ENCODE peak calls at places on chromosomes 11 and 22, in four cellular contexts. One of them, this sample, is unnamed.

GRCh38 chr11:20042717-20043392 is 117.4 kb downstream of the DBX1 start:
- DNase-seq in HuH-7.5: no peak
- DNase-seq in stimulated activated CD4-positive, alpha-beta T cell treated with anti-CD3 and anti-CD28 coated beads, Interleukin-2, amount 100 ng/mL, for 48 hours: no peak
- DNase-seq in activated gamma-delta T cell: no peak
- DNase-seq in this sample: no peak

GRCh38 chr11:73200256-73200655 is 17.8 kb upstream of the P2RY2 start:
- DNase-seq in activated gamma-delta T cell: no peak
- DNase-seq in HuH-7.5: no peak
- DNase-seq in stimulated activated CD4-positive, alpha-beta T cell treated with anti-CD3 and anti-CD28 coated beads, Interleukin-2, amount 100 ng/mL, for 48 hours: no peak
- DNase-seq in this sample: no peak

GRCh38 chr11:77865805-77866204 is 44.9 kb downstream of the AAMDC start:
- DNase-seq in HuH-7.5: no peak
- DNase-seq in activated gamma-delta T cell: no peak
- DNase-seq in stimulated activated CD4-positive, alpha-beta T cell treated with anti-CD3 and anti-CD28 coated beads, Interleukin-2, amount 100 ng/mL, for 48 hours: no peak
- DNase-seq in this sample: no peak

GRCh38 chr11:62732830-62733229 is 4.5 kb downstream of the TTC9C start:
- DNase-seq in stimulated activated CD4-positive, alpha-beta T cell treated with anti-CD3 and anti-CD28 coated beads, Interleukin-2, amount 100 ng/mL, for 48 hours: no peak
- DNase-seq in HuH-7.5: no peak
- DNase-seq in activated gamma-delta T cell: no peak
- DNase-seq in this sample: no peak

GRCh38 chr11:116990061-116990473 is 108.2 kb downstream of the SIK3 start:
- DNase-seq in HuH-7.5: peak
- DNase-seq in stimulated activated CD4-positive, alpha-beta T cell treated with anti-CD3 and anti-CD28 coated beads, Interleukin-2, amount 100 ng/mL, for 48 hours: no peak
- DNase-seq in activated gamma-delta T cell: no peak
- DNase-seq in this sample: peak

GRCh38 chr22:22403771-22404170 is 104.8 kb downstream of the ZNF280B start:
- DNase-seq in HuH-7.5: no peak
- DNase-seq in activated gamma-delta T cell: no peak
- DNase-seq in stimulated activated CD4-positive, alpha-beta T cell treated with anti-CD3 and anti-CD28 coated beads, Interleukin-2, amount 100 ng/mL, for 48 hours: no peak
- DNase-seq in this sample: no peak

GRCh38 chr11:116062526-116063171 is 558.4 kb upstream of the CADM1 start:
- DNase-seq in activated gamma-delta T cell: no peak
- DNase-seq in stimulated activated CD4-positive, alpha-beta T cell treated with anti-CD3 and anti-CD28 coated beads, Interleukin-2, amount 100 ng/mL, for 48 hours: no peak
- DNase-seq in HuH-7.5: no peak
- DNase-seq in this sample: no peak

GRCh38 chr11:45087301-45087700 is 59.1 kb upstream of the PRDM11 start:
- DNase-seq in activated gamma-delta T cell: no peak
- DNase-seq in HuH-7.5: no peak
- DNase-seq in stimulated activated CD4-positive, alpha-beta T cell treated with anti-CD3 and anti-CD28 coated beads, Interleukin-2, amount 100 ng/mL, for 48 hours: no peak
- DNase-seq in this sample: no peak

GRCh38 chr11:70381872-70382842 is 16.2 kb upstream of the CTTN start:
- DNase-seq in stimulated activated CD4-positive, alpha-beta T cell treated with anti-CD3 and anti-CD28 coated beads, Interleukin-2, amount 100 ng/mL, for 48 hours: no peak
- DNase-seq in HuH-7.5: no peak
- DNase-seq in activated gamma-delta T cell: no peak
- DNase-seq in this sample: no peak

GRCh38 chr11:416757-417621 is 2.2 kb upstream of the SIGIRR start:
- DNase-seq in HuH-7.5: peak
- DNase-seq in stimulated activated CD4-positive, alpha-beta T cell treated with anti-CD3 and anti-CD28 coated beads, Interleukin-2, amount 100 ng/mL, for 48 hours: no peak
- DNase-seq in activated gamma-delta T cell: no peak
- DNase-seq in this sample: peak

GRCh38 chr11:100625041-100625440 is 62.0 kb upstream of the ARHGAP42 start:
- DNase-seq in stimulated activated CD4-positive, alpha-beta T cell treated with anti-CD3 and anti-CD28 coated beads, Interleukin-2, amount 100 ng/mL, for 48 hours: no peak
- DNase-seq in HuH-7.5: no peak
- DNase-seq in activated gamma-delta T cell: no peak
- DNase-seq in this sample: no peak

GRCh38 chr22:40240671-40241070 is 62.9 kb downstream of the TNRC6B start:
- DNase-seq in activated gamma-delta T cell: no peak
- DNase-seq in stimulated activated CD4-positive, alpha-beta T cell treated with anti-CD3 and anti-CD28 coated beads, Interleukin-2, amount 100 ng/mL, for 48 hours: no peak
- DNase-seq in HuH-7.5: no peak
- DNase-seq in this sample: no peak

GRCh38 chr11:83070044-83070877 is 1.4 kb downstream of the RAB30 start:
- DNase-seq in activated gamma-delta T cell: no peak
- DNase-seq in stimulated activated CD4-positive, alpha-beta T cell treated with anti-CD3 and anti-CD28 coated beads, Interleukin-2, amount 100 ng/mL, for 48 hours: no peak
- DNase-seq in HuH-7.5: no peak
- DNase-seq in this sample: peak

GRCh38 chr22:43185860-43186261 is 1.1 kb downstream of the TTLL12 start:
- DNase-seq in activated gamma-delta T cell: no peak
- DNase-seq in stimulated activated CD4-positive, alpha-beta T cell treated with anti-CD3 and anti-CD28 coated beads, Interleukin-2, amount 100 ng/mL, for 48 hours: no peak
- DNase-seq in HuH-7.5: peak
- DNase-seq in this sample: no peak

GRCh38 chr22:22698263-22698750 is 53.9 kb downstream of the GGTLC2 start:
- DNase-seq in HuH-7.5: no peak
- DNase-seq in stimulated activated CD4-positive, alpha-beta T cell treated with anti-CD3 and anti-CD28 coated beads, Interleukin-2, amount 100 ng/mL, for 48 hours: no peak
- DNase-seq in activated gamma-delta T cell: no peak
- DNase-seq in this sample: no peak

GRCh38 chr22:34116126-34116525 is 195.8 kb upstream of the LARGE1 start:
- DNase-seq in stimulated activated CD4-positive, alpha-beta T cell treated with anti-CD3 and anti-CD28 coated beads, Interleukin-2, amount 100 ng/mL, for 48 hours: no peak
- DNase-seq in HuH-7.5: no peak
- DNase-seq in activated gamma-delta T cell: no peak
- DNase-seq in this sample: no peak

GRCh38 chr11:44944853-44945235 is 5.8 kb downstream of the TP53I11 start:
- DNase-seq in stimulated activated CD4-positive, alpha-beta T cell treated with anti-CD3 and anti-CD28 coated beads, Interleukin-2, amount 100 ng/mL, for 48 hours: no peak
- DNase-seq in HuH-7.5: no peak
- DNase-seq in activated gamma-delta T cell: no peak
- DNase-seq in this sample: no peak

GRCh38 chr22:41757507-41757906 is 43.0 kb upstream of the CCDC134 start:
- DNase-seq in HuH-7.5: no peak
- DNase-seq in activated gamma-delta T cell: no peak
- DNase-seq in stimulated activated CD4-positive, alpha-beta T cell treated with anti-CD3 and anti-CD28 coated beads, Interleukin-2, amount 100 ng/mL, for 48 hours: no peak
- DNase-seq in this sample: no peak

GRCh38 chr11:1632053-1632714 is 2.6 kb downstream of the KRTAP5-5 start:
- DNase-seq in activated gamma-delta T cell: no peak
- DNase-seq in stimulated activated CD4-positive, alpha-beta T cell treated with anti-CD3 and anti-CD28 coated beads, Interleukin-2, amount 100 ng/mL, for 48 hours: no peak
- DNase-seq in HuH-7.5: no peak
- DNase-seq in this sample: no peak

GRCh38 chr22:24588756-24589481 is 4.0 kb downstream of the LRRC75B start:
- DNase-seq in stimulated activated CD4-positive, alpha-beta T cell treated with anti-CD3 and anti-CD28 coated beads, Interleukin-2, amount 100 ng/mL, for 48 hours: no peak
- DNase-seq in activated gamma-delta T cell: no peak
- DNase-seq in HuH-7.5: no peak
- DNase-seq in this sample: no peak

GRCh38 chr11:37830532-37830931 is 1232.5 kb upstream of the RAG2 start:
- DNase-seq in stimulated activated CD4-positive, alpha-beta T cell treated with anti-CD3 and anti-CD28 coated beads, Interleukin-2, amount 100 ng/mL, for 48 hours: no peak
- DNase-seq in HuH-7.5: no peak
- DNase-seq in activated gamma-delta T cell: no peak
- DNase-seq in this sample: no peak

GRCh38 chr11:8080674-8081590 is at the start of gene TUB:
- DNase-seq in stimulated activated CD4-positive, alpha-beta T cell treated with anti-CD3 and anti-CD28 coated beads, Interleukin-2, amount 100 ng/mL, for 48 hours: no peak
- DNase-seq in activated gamma-delta T cell: no peak
- DNase-seq in HuH-7.5: peak
- DNase-seq in this sample: no peak

GRCh38 chr11:69301491-69302401 is 7.8 kb downstream of the MYEOV start:
- DNase-seq in HuH-7.5: peak
- DNase-seq in stimulated activated CD4-positive, alpha-beta T cell treated with anti-CD3 and anti-CD28 coated beads, Interleukin-2, amount 100 ng/mL, for 48 hours: no peak
- DNase-seq in activated gamma-delta T cell: no peak
- DNase-seq in this sample: peak

GRCh38 chr11:73139476-73140198 is 2.5 kb downstream of the FCHSD2 start:
- DNase-seq in stimulated activated CD4-positive, alpha-beta T cell treated with anti-CD3 and anti-CD28 coated beads, Interleukin-2, amount 100 ng/mL, for 48 hours: no peak
- DNase-seq in HuH-7.5: no peak
- DNase-seq in activated gamma-delta T cell: no peak
- DNase-seq in this sample: no peak

GRCh38 chr22:44522526-44523170 is 24.6 kb upstream of the RTL6 start:
- DNase-seq in stimulated activated CD4-positive, alpha-beta T cell treated with anti-CD3 and anti-CD28 coated beads, Interleukin-2, amount 100 ng/mL, for 48 hours: no peak
- DNase-seq in HuH-7.5: no peak
- DNase-seq in activated gamma-delta T cell: no peak
- DNase-seq in this sample: no peak

GRCh38 chr22:19545935-19546207 is 21.7 kb upstream of the CLDN5 start:
- DNase-seq in HuH-7.5: no peak
- DNase-seq in activated gamma-delta T cell: no peak
- DNase-seq in stimulated activated CD4-positive, alpha-beta T cell treated with anti-CD3 and anti-CD28 coated beads, Interleukin-2, amount 100 ng/mL, for 48 hours: no peak
- DNase-seq in this sample: no peak

GRCh38 chr11:130798280-130798679 is 118.0 kb downstream of the SNX19 start:
- DNase-seq in HuH-7.5: no peak
- DNase-seq in stimulated activated CD4-positive, alpha-beta T cell treated with anti-CD3 and anti-CD28 coated beads, Interleukin-2, amount 100 ng/mL, for 48 hours: no peak
- DNase-seq in activated gamma-delta T cell: no peak
- DNase-seq in this sample: peak

GRCh38 chr22:30005213-30005857 is 74.9 kb upstream of the HORMAD2 start:
- DNase-seq in activated gamma-delta T cell: no peak
- DNase-seq in stimulated activated CD4-positive, alpha-beta T cell treated with anti-CD3 and anti-CD28 coated beads, Interleukin-2, amount 100 ng/mL, for 48 hours: peak
- DNase-seq in HuH-7.5: peak
- DNase-seq in this sample: peak

GRCh38 chr11:108870373-108871020 is 205.6 kb downstream of the DDX10 start:
- DNase-seq in stimulated activated CD4-positive, alpha-beta T cell treated with anti-CD3 and anti-CD28 coated beads, Interleukin-2, amount 100 ng/mL, for 48 hours: no peak
- DNase-seq in HuH-7.5: no peak
- DNase-seq in activated gamma-delta T cell: no peak
- DNase-seq in this sample: peak